ENCODE peak calls at places on chromosome 14, in ten cellular contexts. F is psoas muscle; H is activated naive CD4-positive, alpha-beta T cell treated with anti-CD3 and anti-CD28 coated beads, Interleukin-2, amount 50 U/mL, for 72 hours; Q is activated B cell treated with CpG ODN at 0.5 μM for 24 hours; B is foreskin keratinocyte; U is activated naive CD8-positive, alpha-beta T cell treated with anti-CD3 and anti-CD28 coated beads, Interleukin-2, amount 10 ng/mL, durations not matched to agents 7 days and 5 days; T is sciatic nerve; P is stimulated activated naive B cell treated with anti-CD40 and anti-IgM and Interleukin-4, amounts not matched to agents 10 μg/mL and 1 μg/mL and 100 μg/mL, for 72 hours; J is heart right ventricle; O is IMR-90. D is an unnamed sample.

GRCh38 chr14:20179218-20179617 is 11.5 kb upstream of the OR11G2 start:
- ATAC-seq in J (no peak), Q (no peak), F (no peak), H (no peak), P (no peak), O (no peak), B (no peak), T (peak; percentile 83), U (no peak), D (no peak)

GRCh38 chr14:77123381-77124344 is 17.9 kb downstream of the ZDHHC22 start:
- ATAC-seq in Q (peak; percentile 38), P (peak; percentile 56), H (no peak), B (peak; percentile 98), F (peak; percentile 41), O (no peak), T (peak; percentile 81), U (no peak), J (peak; percentile 62), D (peak; percentile 7)

GRCh38 chr14:95597784-95598204 is 62.9 kb downstream of the GLRX5 start:
- ATAC-seq in J (no peak), F (no peak), P (peak; percentile 92), H (no peak), B (peak; percentile 74), Q (peak; percentile 45), O (peak; percentile 80), U (no peak), T (no peak), D (no peak)

GRCh38 chr14:58923751-58924405 is 264.6 kb upstream of the DAAM1 start:
- ATAC-seq in B (no peak), U (no peak), H (no peak), F (no peak), O (no peak), T (no peak), P (no peak), Q (no peak), J (no peak), D (no peak)

GRCh38 chr14:32933943-32934890 is 4.5 kb upstream of the NPAS3 start:
- ATAC-seq in U (no peak), J (peak; percentile 29), F (peak; percentile 45), B (peak; percentile 42), P (no peak), O (no peak), Q (no peak), T (peak; percentile 31), H (peak; percentile 36), D (peak; percentile 66)

GRCh38 chr14:23632461-23633159 is 3.6 kb upstream of the DHRS2 start:
- ATAC-seq in T (peak; percentile 45), F (no peak), O (no peak), H (peak; percentile 20), Q (no peak), B (no peak), J (no peak), P (peak; percentile 36), U (no peak), D (peak; percentile 18)

GRCh38 chr14:56295743-56296142 is 177.5 kb downstream of the PELI2 start:
- ATAC-seq in B (peak; percentile 54), F (no peak), U (no peak), Q (no peak), H (no peak), T (no peak), O (no peak), P (no peak), J (no peak), D (no peak)

GRCh38 chr14:54854181-54854580 is 48.4 kb downstream of the GCH1 start:
- ATAC-seq in T (no peak), B (no peak), H (no peak), F (no peak), J (no peak), P (no peak), U (no peak), Q (no peak), O (no peak), D (no peak)

GRCh38 chr14:90426663-90427062 is 29.8 kb downstream of the CALM1 start:
- ATAC-seq in U (no peak), O (no peak), H (no peak), P (no peak), F (peak; percentile 58), J (peak; percentile 78), B (no peak), T (no peak), Q (no peak), D (peak; percentile 82)

GRCh38 chr14:75689012-75689411 is 28.0 kb downstream of the TTLL5 start:
- ATAC-seq in J (peak; percentile 58), F (peak; percentile 31), H (no peak), P (no peak), T (peak; percentile 70), O (peak; percentile 54), Q (no peak), U (no peak), B (no peak), D (no peak)

GRCh38 chr14:69316449-69317391 is 56.8 kb downstream of the GALNT16 start:
- ATAC-seq in P (no peak), T (peak; percentile 92), O (peak; percentile 97), U (no peak), J (peak; percentile 93), B (peak; percentile 64), Q (no peak), H (no peak), F (peak; percentile 95), D (peak; percentile 98)

GRCh38 chr14:56273151-56273550 is 154.9 kb downstream of the PELI2 start:
- ATAC-seq in J (no peak), O (peak; percentile 41), F (peak; percentile 38), B (no peak), P (no peak), T (peak; percentile 74), Q (no peak), U (no peak), H (no peak), D (no peak)

GRCh38 chr14:103854822-103855733 is 7.7 kb upstream of the PPP1R13B start:
- ATAC-seq in Q (no peak), B (no peak), O (no peak), F (peak; percentile 58), U (peak; percentile 26), H (no peak), P (no peak), J (peak; percentile 86), T (peak; percentile 73), D (peak; percentile 37)

GRCh38 chr14:104752338-104752734 is 611 bp upstream of the SIVA1 start:
- ATAC-seq in J (no peak), P (no peak), Q (no peak), F (no peak), H (peak; percentile 4), B (peak; percentile 0), T (no peak), O (no peak), U (peak; percentile 0), D (peak; percentile 94)

GRCh38 chr14:96979611-96980074 is 182.5 kb downstream of the VRK1 start:
- ATAC-seq in U (no peak), P (no peak), B (no peak), O (no peak), H (no peak), F (no peak), Q (no peak), J (no peak), T (no peak), D (no peak)

GRCh38 chr14:59566725-59567124 is 9.9 kb downstream of the CCDC175 start:
- ATAC-seq in O (no peak), F (no peak), U (no peak), J (no peak), B (peak; percentile 75), Q (no peak), T (no peak), P (no peak), H (no peak), D (no peak)

GRCh38 chr14:104461676-104462443 is 117.7 kb upstream of the C14orf180 start:
- ATAC-seq in T (no peak), O (no peak), H (peak; percentile 18), B (no peak), P (no peak), F (no peak), J (no peak), Q (no peak), U (no peak), D (no peak)

GRCh38 chr14:22185191-22185590 is 403.8 kb downstream of the DAD1 start:
- ATAC-seq in O (peak; percentile 43), T (no peak), F (no peak), H (no peak), B (peak; percentile 57), U (no peak), Q (no peak), J (no peak), P (no peak), D (no peak)

GRCh38 chr14:104222396-104223036 is 84.1 kb downstream of the KIF26A start:
- ATAC-seq in P (no peak), Q (no peak), T (no peak), B (no peak), H (no peak), J (no peak), F (no peak), U (no peak), O (no peak), D (no peak)

D was measured in SK-N-SH treated with all-trans-retinoic acid at 6 μM for 48 hours.